ENCODE peak calls at places on chromosomes 1 and 21, in six cellular contexts. One of them, this sample, is unnamed. For H3K9me3 and H3K27me3, the result is how much of the 10 kb centered on the place peaks cover.

GRCh38 chr1:83102630-83103071 is 896.3 kb downstream of the TTLL7 start:
- DNase-seq in colonic mucosa: no peak
- DNase-seq in aorta: no peak
- DNase-seq in CD4-positive, alpha-beta T cell: no peak
- DNase-seq in sigmoid colon: no peak
- DNase-seq in fibroblast of lung: peak
- DNase-seq in this sample: no peak

GRCh38 chr1:228180271-228180987 is 14.8 kb downstream of the IBA57 start:
- DNase-seq in colonic mucosa: no peak
- DNase-seq in aorta: no peak
- DNase-seq in CD4-positive, alpha-beta T cell: no peak
- DNase-seq in sigmoid colon: peak
- DNase-seq in fibroblast of lung: no peak
- DNase-seq in this sample: no peak

GRCh38 chr1:205237526-205238484 is 10.1 kb downstream of the TMCC2 start:
- DNase-seq in colonic mucosa: no peak
- DNase-seq in aorta: peak
- DNase-seq in CD4-positive, alpha-beta T cell: no peak
- DNase-seq in sigmoid colon: no peak
- DNase-seq in fibroblast of lung: no peak
- DNase-seq in this sample: no peak

GRCh38 chr1:5198328-5198727 is 543.9 kb downstream of the AJAP1 start:
- DNase-seq in colonic mucosa: no peak
- DNase-seq in aorta: no peak
- DNase-seq in CD4-positive, alpha-beta T cell: no peak
- DNase-seq in sigmoid colon: no peak
- DNase-seq in fibroblast of lung: no peak
- DNase-seq in this sample: no peak

GRCh38 chr1:49190138-49190537 is 413.4 kb upstream of the BEND5 start:
- DNase-seq in colonic mucosa: no peak
- DNase-seq in aorta: no peak
- DNase-seq in CD4-positive, alpha-beta T cell: no peak
- DNase-seq in sigmoid colon: no peak
- DNase-seq in fibroblast of lung: no peak
- DNase-seq in this sample: no peak

GRCh38 chr1:172826096-172826741 is 167.3 kb downstream of the FASLG start:
- DNase-seq in colonic mucosa: peak
- DNase-seq in aorta: no peak
- DNase-seq in CD4-positive, alpha-beta T cell: no peak
- DNase-seq in sigmoid colon: peak
- DNase-seq in fibroblast of lung: peak
- DNase-seq in this sample: no peak

GRCh38 chr1:23010734-23011449 is 4.8 kb downstream of the TEX46 start:
- DNase-seq in colonic mucosa: no peak
- DNase-seq in aorta: no peak
- DNase-seq in CD4-positive, alpha-beta T cell: no peak
- DNase-seq in sigmoid colon: no peak
- DNase-seq in fibroblast of lung: peak
- DNase-seq in this sample: no peak

GRCh38 chr1:178379807-178380206 is 117.0 kb downstream of the CLEC20A start:
- DNase-seq in colonic mucosa: no peak
- DNase-seq in aorta: no peak
- DNase-seq in CD4-positive, alpha-beta T cell: no peak
- DNase-seq in sigmoid colon: no peak
- DNase-seq in fibroblast of lung: no peak
- DNase-seq in this sample: no peak

GRCh38 chr1:118366296-118366695 is 181.3 kb upstream of the SPAG17 start:
- DNase-seq in colonic mucosa: no peak
- DNase-seq in aorta: no peak
- DNase-seq in CD4-positive, alpha-beta T cell: no peak
- DNase-seq in sigmoid colon: no peak
- DNase-seq in fibroblast of lung: peak
- DNase-seq in this sample: no peak

GRCh38 chr21:31616216-31616615 is 43.3 kb upstream of the SOD1 start:
- DNase-seq in colonic mucosa: no peak
- DNase-seq in aorta: no peak
- DNase-seq in CD4-positive, alpha-beta T cell: no peak
- DNase-seq in sigmoid colon: no peak
- DNase-seq in fibroblast of lung: no peak
- DNase-seq in this sample: no peak

GRCh38 chr1:183209533-183210158 is 23.6 kb downstream of the LAMC2 start:
- DNase-seq in colonic mucosa: no peak
- DNase-seq in aorta: no peak
- DNase-seq in CD4-positive, alpha-beta T cell: no peak
- DNase-seq in sigmoid colon: no peak
- DNase-seq in fibroblast of lung: peak
- DNase-seq in this sample: no peak

GRCh38 chr21:45876381-45877159 is 105.0 kb upstream of the COL6A1 start:
- DNase-seq in colonic mucosa: no peak
- DNase-seq in aorta: peak
- DNase-seq in CD4-positive, alpha-beta T cell: no peak
- DNase-seq in sigmoid colon: peak
- DNase-seq in fibroblast of lung: no peak
- DNase-seq in this sample: no peak

GRCh38 chr21:15495965-15496364 is 233.8 kb upstream of the USP25 start:
- DNase-seq in colonic mucosa: no peak
- DNase-seq in aorta: no peak
- DNase-seq in CD4-positive, alpha-beta T cell: no peak
- DNase-seq in sigmoid colon: no peak
- DNase-seq in fibroblast of lung: peak
- DNase-seq in this sample: no peak

GRCh38 chr1:111219466-111220286 is 7.8 kb upstream of the CHI3L2 start:
- DNase-seq in colonic mucosa: no peak
- DNase-seq in aorta: no peak
- DNase-seq in CD4-positive, alpha-beta T cell: no peak
- DNase-seq in sigmoid colon: no peak
- DNase-seq in fibroblast of lung: no peak
- DNase-seq in this sample: no peak

GRCh38 chr1:58155418-58156123 is 391.0 kb downstream of the OMA1 start:
- DNase-seq in colonic mucosa: no peak
- DNase-seq in aorta: no peak
- DNase-seq in CD4-positive, alpha-beta T cell: no peak
- DNase-seq in sigmoid colon: no peak
- DNase-seq in fibroblast of lung: no peak
- DNase-seq in this sample: no peak

DNA sequence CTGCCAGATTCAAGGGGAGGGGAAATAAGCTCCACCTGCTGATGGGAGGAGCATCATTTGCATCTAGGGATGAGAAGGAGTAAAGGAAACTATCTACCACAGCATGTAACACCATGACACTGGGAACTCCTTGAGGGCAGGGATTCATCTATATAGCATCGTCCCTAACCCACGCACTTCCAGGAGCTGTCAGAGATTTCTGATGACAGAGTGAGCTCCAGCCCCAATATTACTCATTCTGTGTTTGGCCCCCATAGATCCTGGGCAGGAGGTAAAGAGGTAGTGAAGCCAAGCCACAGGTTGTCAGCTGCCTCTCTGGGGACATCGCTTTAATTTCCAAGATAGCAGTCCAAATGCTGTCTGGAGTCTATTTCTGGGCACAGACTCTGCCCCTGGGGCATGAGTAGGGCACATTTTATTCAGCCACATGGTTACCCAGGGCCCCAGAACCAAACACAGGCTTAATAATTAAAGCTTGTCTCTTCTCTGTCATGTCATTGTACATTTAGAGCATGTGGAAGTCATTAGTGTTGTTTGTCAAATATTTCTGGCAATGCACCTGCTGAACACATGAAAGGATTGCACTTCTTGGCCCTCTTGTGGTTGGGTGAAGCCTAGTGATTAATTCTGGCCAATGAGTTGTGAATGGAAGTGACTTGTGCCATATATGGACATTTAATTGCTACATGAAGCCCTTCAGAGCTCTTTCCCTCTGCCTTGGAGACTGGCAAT is 105.9 kb upstream of the POU3F1 start:
- DNase-seq in colonic mucosa: no peak
- DNase-seq in aorta: no peak
- DNase-seq in CD4-positive, alpha-beta T cell: no peak
- DNase-seq in sigmoid colon: no peak
- DNase-seq in fibroblast of lung: no peak
- DNase-seq in this sample: no peak
- H3K27ac ChIP-seq in colonic mucosa: no peak
- H3K27ac ChIP-seq in aorta: no peak
- H3K27ac ChIP-seq in CD4-positive, alpha-beta T cell: no peak
- H3K27ac ChIP-seq in sigmoid colon: no peak
- H3K27ac ChIP-seq in fibroblast of lung: no peak
- H3K27ac ChIP-seq in this sample: no peak

GRCh38 chr1:19658186-19658585 is 6.5 kb upstream of the HTR6 start:
- DNase-seq in colonic mucosa: no peak
- DNase-seq in aorta: no peak
- DNase-seq in CD4-positive, alpha-beta T cell: no peak
- DNase-seq in sigmoid colon: no peak
- DNase-seq in fibroblast of lung: no peak
- DNase-seq in this sample: no peak
- H3K9me3 ChIP-seq in colonic mucosa: under half
- H3K9me3 ChIP-seq in aorta: under half
- H3K9me3 ChIP-seq in CD4-positive, alpha-beta T cell: under half
- H3K9me3 ChIP-seq in sigmoid colon: under half
- H3K9me3 ChIP-seq in fibroblast of lung: under half
- H3K9me3 ChIP-seq in this sample: under half

GRCh38 chr1:17966341-17966740 is 141.3 kb upstream of the IGSF21 start:
- DNase-seq in colonic mucosa: no peak
- DNase-seq in aorta: no peak
- DNase-seq in CD4-positive, alpha-beta T cell: no peak
- DNase-seq in sigmoid colon: no peak
- DNase-seq in fibroblast of lung: no peak
- DNase-seq in this sample: no peak

GRCh38 chr1:17970757-17971156 is 136.8 kb upstream of the IGSF21 start:
- DNase-seq in colonic mucosa: no peak
- DNase-seq in aorta: no peak
- DNase-seq in CD4-positive, alpha-beta T cell: no peak
- DNase-seq in sigmoid colon: no peak
- DNase-seq in fibroblast of lung: no peak
- DNase-seq in this sample: no peak

GRCh38 chr1:17965515-17966100 is 142.0 kb upstream of the IGSF21 start:
- DNase-seq in colonic mucosa: no peak
- DNase-seq in aorta: no peak
- DNase-seq in CD4-positive, alpha-beta T cell: no peak
- DNase-seq in sigmoid colon: no peak
- DNase-seq in fibroblast of lung: no peak
- DNase-seq in this sample: no peak

GRCh38 chr1:17967623-17968022 is 140.0 kb upstream of the IGSF21 start:
- DNase-seq in colonic mucosa: no peak
- DNase-seq in aorta: no peak
- DNase-seq in CD4-positive, alpha-beta T cell: no peak
- DNase-seq in sigmoid colon: no peak
- DNase-seq in fibroblast of lung: no peak
- DNase-seq in this sample: no peak
- H3K27me3 ChIP-seq in colonic mucosa: under half
- H3K27me3 ChIP-seq in aorta: under half
- H3K27me3 ChIP-seq in CD4-positive, alpha-beta T cell: under half
- H3K27me3 ChIP-seq in sigmoid colon: under half
- H3K27me3 ChIP-seq in fibroblast of lung: under half
- H3K27me3 ChIP-seq in this sample: under half

GRCh38 chr1:33430751-33431593 is at the start of gene PHC2:
- DNase-seq in colonic mucosa: peak
- DNase-seq in aorta: peak
- DNase-seq in CD4-positive, alpha-beta T cell: peak
- DNase-seq in sigmoid colon: peak
- DNase-seq in fibroblast of lung: peak
- DNase-seq in this sample: peak
- H3K27ac ChIP-seq in colonic mucosa: no peak
- H3K27ac ChIP-seq in aorta: no peak
- H3K27ac ChIP-seq in CD4-positive, alpha-beta T cell: no peak
- H3K27ac ChIP-seq in sigmoid colon: peak
- H3K27ac ChIP-seq in fibroblast of lung: peak
- H3K27ac ChIP-seq in this sample: no peak

DNA sequence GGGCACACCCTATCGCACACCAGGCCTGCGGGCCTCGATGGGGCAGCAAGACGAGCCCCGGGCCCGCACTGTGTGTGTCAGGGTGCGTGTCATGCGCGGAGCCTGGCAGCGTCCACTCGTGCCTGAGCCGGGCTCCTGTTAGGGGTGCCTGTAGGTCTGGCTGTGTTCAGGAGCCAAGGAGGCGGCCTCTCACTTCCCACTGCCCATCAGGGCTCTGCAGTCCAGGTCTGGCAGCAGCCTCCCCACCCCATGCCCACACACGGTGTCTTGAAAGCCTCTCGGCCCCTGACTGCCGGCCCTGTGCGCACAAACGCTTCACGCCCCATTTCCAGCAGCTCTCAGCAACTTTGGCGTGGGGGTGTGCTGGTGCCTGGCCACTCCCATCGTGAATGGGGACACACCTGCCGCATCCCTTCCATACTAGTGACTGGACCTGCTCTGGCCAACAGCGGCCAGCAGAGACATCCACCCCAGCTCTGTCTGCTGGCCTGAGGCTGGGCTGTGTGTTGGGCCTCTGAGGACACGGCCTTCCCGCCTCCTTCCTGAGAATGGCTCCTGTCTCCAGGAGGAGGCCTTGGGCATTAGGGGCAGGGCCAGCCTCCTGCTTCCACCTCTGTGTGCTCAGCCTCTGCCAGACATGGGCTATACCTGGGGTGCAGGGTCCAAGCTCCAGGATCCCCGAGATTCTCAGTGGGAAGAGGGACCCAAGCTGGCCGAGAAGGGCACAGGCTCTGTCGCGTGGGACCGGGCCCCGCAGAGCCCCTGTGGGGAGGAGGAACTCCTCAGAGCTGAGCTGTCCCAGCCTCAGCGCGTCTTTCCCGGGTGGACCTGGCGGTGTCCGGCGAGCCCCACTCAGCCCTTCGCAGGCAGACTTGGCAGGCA is 41.8 kb upstream of the ACTRT2 start:
- DNase-seq in colonic mucosa: no peak
- DNase-seq in aorta: no peak
- DNase-seq in CD4-positive, alpha-beta T cell: no peak
- DNase-seq in sigmoid colon: peak
- DNase-seq in fibroblast of lung: no peak
- DNase-seq in this sample: no peak
- H3K9me3 ChIP-seq in colonic mucosa: under half
- H3K9me3 ChIP-seq in aorta: under half
- H3K9me3 ChIP-seq in CD4-positive, alpha-beta T cell: under half
- H3K9me3 ChIP-seq in sigmoid colon: under half
- H3K9me3 ChIP-seq in fibroblast of lung: under half
- H3K9me3 ChIP-seq in this sample: under half

GRCh38 chr1:37167479-37167878 is 133.2 kb upstream of the GRIK3 start:
- DNase-seq in colonic mucosa: no peak
- DNase-seq in aorta: no peak
- DNase-seq in CD4-positive, alpha-beta T cell: no peak
- DNase-seq in sigmoid colon: no peak
- DNase-seq in fibroblast of lung: no peak
- DNase-seq in this sample: no peak
- H3K27me3 ChIP-seq in colonic mucosa: under half
- H3K27me3 ChIP-seq in aorta: under half
- H3K27me3 ChIP-seq in CD4-positive, alpha-beta T cell: under half
- H3K27me3 ChIP-seq in sigmoid colon: under half
- H3K27me3 ChIP-seq in fibroblast of lung: under half
- H3K27me3 ChIP-seq in this sample: under half

This sample was measured in CD8-positive, alpha-beta memory T cell.